ENCODE peak calls at places on chromosomes 1 and 21, in nine cellular contexts. One of them, this sample, is unnamed. For H3K36me3, the result is how much of the 10 kb centered on the place peaks cover.

GRCh38 chr1:55474168-55474786 is 259.1 kb upstream of the USP24 start:
- DNase-seq in heart left ventricle: no peak
- DNase-seq in kidney epithelial cell: no peak
- DNase-seq in prostate gland: no peak
- DNase-seq in neuronal stem cell: no peak
- DNase-seq in adipocyte: peak
- DNase-seq in stomach: no peak
- DNase-seq in GM23338: no peak
- DNase-seq in adrenal gland: no peak
- DNase-seq in this sample: peak

GRCh38 chr21:24045775-24046215 is 1561.5 kb downstream of the MRPL39 start:
- DNase-seq in heart left ventricle: peak
- DNase-seq in kidney epithelial cell: peak
- DNase-seq in prostate gland: peak
- DNase-seq in neuronal stem cell: no peak
- DNase-seq in adipocyte: peak
- DNase-seq in stomach: peak
- DNase-seq in GM23338: peak
- DNase-seq in adrenal gland: peak
- DNase-seq in this sample: peak

GRCh38 chr1:21673277-21673780 is 4.2 kb upstream of the RAP1GAP start:
- DNase-seq in heart left ventricle: peak
- DNase-seq in kidney epithelial cell: no peak
- DNase-seq in prostate gland: peak
- DNase-seq in neuronal stem cell: no peak
- DNase-seq in adipocyte: peak
- DNase-seq in stomach: peak
- DNase-seq in GM23338: no peak
- DNase-seq in adrenal gland: peak
- DNase-seq in this sample: peak

GRCh38 chr1:220094016-220094911 is at the start of gene IARS2:
- DNase-seq in heart left ventricle: peak
- DNase-seq in kidney epithelial cell: peak
- DNase-seq in prostate gland: peak
- DNase-seq in neuronal stem cell: peak
- DNase-seq in adipocyte: peak
- DNase-seq in stomach: peak
- DNase-seq in GM23338: peak
- DNase-seq in adrenal gland: peak
- DNase-seq in this sample: peak

GRCh38 chr1:28241633-28242241 is 5.8 kb downstream of the ATP5IF1 start:
- DNase-seq in heart left ventricle: no peak
- DNase-seq in kidney epithelial cell: no peak
- DNase-seq in prostate gland: peak
- DNase-seq in neuronal stem cell: no peak
- DNase-seq in adipocyte: no peak
- DNase-seq in stomach: no peak
- DNase-seq in GM23338: no peak
- DNase-seq in adrenal gland: no peak
- DNase-seq in this sample: no peak

GRCh38 chr1:198437352-198437751 is 103.1 kb downstream of the ATP6V1G3 start:
- DNase-seq in heart left ventricle: no peak
- DNase-seq in kidney epithelial cell: no peak
- DNase-seq in prostate gland: no peak
- DNase-seq in neuronal stem cell: no peak
- DNase-seq in adipocyte: peak
- DNase-seq in stomach: no peak
- DNase-seq in GM23338: no peak
- DNase-seq in adrenal gland: no peak
- DNase-seq in this sample: peak

GRCh38 chr1:109148838-109149555 is 35.1 kb downstream of the ELAPOR1 start:
- DNase-seq in heart left ventricle: no peak
- DNase-seq in kidney epithelial cell: no peak
- DNase-seq in prostate gland: no peak
- DNase-seq in neuronal stem cell: no peak
- DNase-seq in adipocyte: no peak
- DNase-seq in stomach: no peak
- DNase-seq in GM23338: no peak
- DNase-seq in adrenal gland: no peak
- DNase-seq in this sample: no peak

GRCh38 chr1:76066390-76066789 is 8.2 kb upstream of the ST6GALNAC3 start:
- DNase-seq in heart left ventricle: no peak
- DNase-seq in kidney epithelial cell: no peak
- DNase-seq in prostate gland: no peak
- DNase-seq in neuronal stem cell: no peak
- DNase-seq in adipocyte: peak
- DNase-seq in stomach: no peak
- DNase-seq in GM23338: no peak
- DNase-seq in adrenal gland: no peak
- DNase-seq in this sample: no peak

GRCh38 chr1:39141925-39142324 is 62.6 kb upstream of the MACF1 start:
- DNase-seq in heart left ventricle: no peak
- DNase-seq in kidney epithelial cell: no peak
- DNase-seq in prostate gland: no peak
- DNase-seq in neuronal stem cell: peak
- DNase-seq in adipocyte: peak
- DNase-seq in stomach: no peak
- DNase-seq in GM23338: peak
- DNase-seq in adrenal gland: no peak
- DNase-seq in this sample: no peak

GRCh38 chr21:45076245-45076661 is 1.9 kb downstream of the ADARB1 start:
- DNase-seq in heart left ventricle: no peak
- DNase-seq in kidney epithelial cell: no peak
- DNase-seq in prostate gland: no peak
- DNase-seq in neuronal stem cell: no peak
- DNase-seq in adipocyte: peak
- DNase-seq in stomach: peak
- DNase-seq in GM23338: no peak
- DNase-seq in adrenal gland: no peak
- DNase-seq in this sample: no peak

GRCh38 chr1:151159373-151159772 is 2.9 kb downstream of the TNFAIP8L2 start:
- DNase-seq in heart left ventricle: no peak
- DNase-seq in kidney epithelial cell: no peak
- DNase-seq in prostate gland: no peak
- DNase-seq in neuronal stem cell: no peak
- DNase-seq in adipocyte: no peak
- DNase-seq in stomach: no peak
- DNase-seq in GM23338: no peak
- DNase-seq in adrenal gland: no peak
- DNase-seq in this sample: no peak

GRCh38 chr1:14334336-14335176 is 263.9 kb upstream of the KAZN start:
- DNase-seq in heart left ventricle: no peak
- DNase-seq in kidney epithelial cell: no peak
- DNase-seq in prostate gland: no peak
- DNase-seq in neuronal stem cell: no peak
- DNase-seq in adipocyte: no peak
- DNase-seq in stomach: no peak
- DNase-seq in GM23338: no peak
- DNase-seq in adrenal gland: no peak
- DNase-seq in this sample: peak

GRCh38 chr21:46327711-46328110 is 3.8 kb downstream of the PCNT start:
- DNase-seq in heart left ventricle: no peak
- DNase-seq in kidney epithelial cell: no peak
- DNase-seq in prostate gland: no peak
- DNase-seq in neuronal stem cell: no peak
- DNase-seq in adipocyte: no peak
- DNase-seq in stomach: no peak
- DNase-seq in GM23338: no peak
- DNase-seq in adrenal gland: no peak
- DNase-seq in this sample: no peak

GRCh38 chr21:46325073-46325912 is 1.3 kb downstream of the PCNT start:
- DNase-seq in heart left ventricle: peak
- DNase-seq in kidney epithelial cell: no peak
- DNase-seq in prostate gland: peak
- DNase-seq in neuronal stem cell: peak
- DNase-seq in adipocyte: peak
- DNase-seq in stomach: peak
- DNase-seq in GM23338: peak
- DNase-seq in adrenal gland: peak
- DNase-seq in this sample: peak

GRCh38 chr21:46328151-46328550 is 4.2 kb downstream of the PCNT start:
- DNase-seq in heart left ventricle: no peak
- DNase-seq in kidney epithelial cell: no peak
- DNase-seq in prostate gland: no peak
- DNase-seq in neuronal stem cell: no peak
- DNase-seq in adipocyte: no peak
- DNase-seq in stomach: no peak
- DNase-seq in GM23338: no peak
- DNase-seq in adrenal gland: no peak
- DNase-seq in this sample: no peak

GRCh38 chr21:46324390-46325072 is 575 bp downstream of the PCNT start:
- DNase-seq in heart left ventricle: peak
- DNase-seq in kidney epithelial cell: no peak
- DNase-seq in prostate gland: peak
- DNase-seq in neuronal stem cell: peak
- DNase-seq in adipocyte: peak
- DNase-seq in stomach: peak
- DNase-seq in GM23338: peak
- DNase-seq in adrenal gland: peak
- DNase-seq in this sample: peak

GRCh38 chr21:46326110-46326703 is 2.3 kb downstream of the PCNT start:
- DNase-seq in heart left ventricle: no peak
- DNase-seq in kidney epithelial cell: no peak
- DNase-seq in prostate gland: no peak
- DNase-seq in neuronal stem cell: no peak
- DNase-seq in adipocyte: no peak
- DNase-seq in stomach: no peak
- DNase-seq in GM23338: peak
- DNase-seq in adrenal gland: no peak
- DNase-seq in this sample: no peak
- H3K36me3 ChIP-seq in heart left ventricle: under half
- H3K36me3 ChIP-seq in kidney epithelial cell: under half
- H3K36me3 ChIP-seq in prostate gland: under half
- H3K36me3 ChIP-seq in neuronal stem cell: under half
- H3K36me3 ChIP-seq in adipocyte: under half
- H3K36me3 ChIP-seq in stomach: under half
- H3K36me3 ChIP-seq in GM23338: under half
- H3K36me3 ChIP-seq in adrenal gland: under half
- H3K36me3 ChIP-seq in this sample: half or more

DNA sequence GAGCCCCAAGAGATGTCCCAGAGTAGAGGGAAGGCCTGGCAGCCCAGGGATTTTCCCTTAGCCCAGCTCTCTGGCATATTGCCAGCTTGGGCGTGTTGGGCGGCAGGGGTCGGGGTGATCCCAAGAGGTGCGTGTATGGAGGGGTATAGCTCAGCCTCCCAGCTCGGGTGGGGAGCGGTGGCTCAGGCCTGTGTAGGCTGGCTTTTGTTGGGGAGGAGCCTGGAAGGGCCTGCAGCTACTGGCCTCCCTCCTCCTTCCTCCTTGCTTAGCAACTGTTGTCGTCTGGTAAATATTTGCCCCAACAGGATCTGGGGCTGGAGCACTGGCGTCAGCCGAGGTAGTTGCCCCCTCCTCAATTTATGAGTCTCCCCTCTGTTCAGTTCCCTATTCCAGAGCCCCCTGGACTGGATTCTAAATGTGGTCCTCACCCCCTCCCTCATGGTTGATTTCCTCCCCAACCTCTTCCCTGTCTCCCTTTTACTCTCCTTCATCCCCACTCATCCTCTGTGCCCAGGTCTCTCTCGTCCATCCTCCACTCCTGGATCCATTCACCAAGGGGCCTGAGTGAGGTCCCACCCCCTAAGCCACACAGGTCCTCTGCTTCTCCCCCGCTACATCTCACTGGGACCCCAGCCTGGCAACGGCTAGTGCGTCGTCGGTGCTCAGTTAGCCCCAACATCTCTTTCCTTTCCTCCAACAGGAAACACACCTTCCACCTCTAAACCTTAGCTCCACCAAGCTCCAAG is 10.3 kb upstream of the LMNA start:
- DNase-seq in heart left ventricle: peak
- DNase-seq in kidney epithelial cell: no peak
- DNase-seq in prostate gland: peak
- DNase-seq in neuronal stem cell: no peak
- DNase-seq in adipocyte: peak
- DNase-seq in stomach: peak
- DNase-seq in GM23338: peak
- DNase-seq in adrenal gland: no peak
- DNase-seq in this sample: peak
- H3K4me3 ChIP-seq in heart left ventricle: no peak
- H3K4me3 ChIP-seq in kidney epithelial cell: no peak
- H3K4me3 ChIP-seq in prostate gland: no peak
- H3K4me3 ChIP-seq in neuronal stem cell: no peak
- H3K4me3 ChIP-seq in adipocyte: peak
- H3K4me3 ChIP-seq in stomach: no peak
- H3K4me3 ChIP-seq in GM23338: peak
- H3K4me3 ChIP-seq in adrenal gland: no peak
- H3K4me3 ChIP-seq in this sample: peak

GRCh38 chr1:215358356-215358755 is 208.7 kb upstream of the KCTD3 start:
- DNase-seq in heart left ventricle: no peak
- DNase-seq in kidney epithelial cell: no peak
- DNase-seq in prostate gland: no peak
- DNase-seq in neuronal stem cell: no peak
- DNase-seq in adipocyte: no peak
- DNase-seq in stomach: no peak
- DNase-seq in GM23338: no peak
- DNase-seq in adrenal gland: no peak
- DNase-seq in this sample: no peak

GRCh38 chr1:215360021-215360420 is 207.1 kb upstream of the KCTD3 start:
- DNase-seq in heart left ventricle: no peak
- DNase-seq in kidney epithelial cell: no peak
- DNase-seq in prostate gland: no peak
- DNase-seq in neuronal stem cell: no peak
- DNase-seq in adipocyte: no peak
- DNase-seq in stomach: no peak
- DNase-seq in GM23338: no peak
- DNase-seq in adrenal gland: no peak
- DNase-seq in this sample: no peak

GRCh38 chr1:215360786-215361185 is 206.3 kb upstream of the KCTD3 start:
- DNase-seq in heart left ventricle: no peak
- DNase-seq in kidney epithelial cell: no peak
- DNase-seq in prostate gland: no peak
- DNase-seq in neuronal stem cell: no peak
- DNase-seq in adipocyte: no peak
- DNase-seq in stomach: no peak
- DNase-seq in GM23338: no peak
- DNase-seq in adrenal gland: no peak
- DNase-seq in this sample: no peak

DNA sequence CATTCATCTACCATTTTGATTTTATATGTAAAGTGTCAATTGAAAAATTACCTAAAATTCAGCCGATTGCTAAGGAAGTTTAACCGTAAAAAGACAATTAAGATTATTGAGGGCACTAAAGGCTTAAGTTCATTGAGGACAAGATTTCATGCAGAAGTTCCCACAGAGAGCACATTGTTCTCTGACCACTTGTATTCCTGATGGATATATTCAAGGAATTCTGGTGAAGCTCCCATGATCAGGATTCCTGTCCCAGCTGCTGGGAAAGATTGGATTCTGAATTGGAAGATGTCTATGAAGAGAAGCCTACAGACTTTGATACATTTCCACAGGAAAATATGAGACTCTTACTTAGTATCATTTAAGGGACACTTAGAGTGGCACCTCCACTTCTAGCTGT is 209.2 kb upstream of the KCTD3 start:
- DNase-seq in heart left ventricle: no peak
- DNase-seq in kidney epithelial cell: no peak
- DNase-seq in prostate gland: no peak
- DNase-seq in neuronal stem cell: no peak
- DNase-seq in adipocyte: no peak
- DNase-seq in stomach: no peak
- DNase-seq in GM23338: no peak
- DNase-seq in adrenal gland: no peak
- DNase-seq in this sample: no peak
- H3K36me3 ChIP-seq in heart left ventricle: under half
- H3K36me3 ChIP-seq in kidney epithelial cell: under half
- H3K36me3 ChIP-seq in prostate gland: under half
- H3K36me3 ChIP-seq in neuronal stem cell: under half
- H3K36me3 ChIP-seq in adipocyte: under half
- H3K36me3 ChIP-seq in stomach: under half
- H3K36me3 ChIP-seq in GM23338: under half
- H3K36me3 ChIP-seq in adrenal gland: under half
- H3K36me3 ChIP-seq in this sample: under half

GRCh38 chr1:88701275-88701674 is 17.2 kb downstream of the PKN2 start:
- DNase-seq in heart left ventricle: no peak
- DNase-seq in kidney epithelial cell: no peak
- DNase-seq in prostate gland: no peak
- DNase-seq in neuronal stem cell: no peak
- DNase-seq in adipocyte: peak
- DNase-seq in stomach: no peak
- DNase-seq in GM23338: no peak
- DNase-seq in adrenal gland: no peak
- DNase-seq in this sample: no peak
- H3K4me3 ChIP-seq in heart left ventricle: no peak
- H3K4me3 ChIP-seq in kidney epithelial cell: no peak
- H3K4me3 ChIP-seq in prostate gland: no peak
- H3K4me3 ChIP-seq in neuronal stem cell: no peak
- H3K4me3 ChIP-seq in adipocyte: peak
- H3K4me3 ChIP-seq in stomach: no peak
- H3K4me3 ChIP-seq in GM23338: no peak
- H3K4me3 ChIP-seq in adrenal gland: no peak
- H3K4me3 ChIP-seq in this sample: no peak

This sample was measured in MG63.